ENCODE peak calls at places on chromosomes 11 and 22, in nine cellular contexts. One of them, this sample, is unnamed.

GRCh38 chr11:62922653-62923371 is 1.6 kb upstream of the CHRM1 start:
- DNase-seq in transverse colon: no peak
- DNase-seq in OCI-LY7: peak
- DNase-seq in ovary: no peak
- DNase-seq in cardiac muscle cell: peak
- DNase-seq in A549: peak
- DNase-seq in Peyer's patch: no peak
- DNase-seq in heart left ventricle: no peak
- DNase-seq in PC-9: peak
- DNase-seq in this sample: peak

GRCh38 chr11:10443152-10443551 is 11.9 kb upstream of the AMPD3 start:
- DNase-seq in transverse colon: no peak
- DNase-seq in OCI-LY7: no peak
- DNase-seq in ovary: no peak
- DNase-seq in cardiac muscle cell: no peak
- DNase-seq in A549: no peak
- DNase-seq in Peyer's patch: no peak
- DNase-seq in heart left ventricle: no peak
- DNase-seq in PC-9: no peak
- DNase-seq in this sample: no peak

GRCh38 chr11:10572533-10572932 is 4.1 kb upstream of the LYVE1 start:
- DNase-seq in transverse colon: no peak
- DNase-seq in OCI-LY7: no peak
- DNase-seq in ovary: no peak
- DNase-seq in cardiac muscle cell: no peak
- DNase-seq in A549: no peak
- DNase-seq in Peyer's patch: no peak
- DNase-seq in heart left ventricle: no peak
- DNase-seq in PC-9: no peak
- DNase-seq in this sample: no peak

GRCh38 chr11:59556115-59556882 is 45.0 kb downstream of the OR4D9 start:
- DNase-seq in transverse colon: no peak
- DNase-seq in OCI-LY7: peak
- DNase-seq in ovary: peak
- DNase-seq in cardiac muscle cell: peak
- DNase-seq in A549: peak
- DNase-seq in Peyer's patch: peak
- DNase-seq in heart left ventricle: peak
- DNase-seq in PC-9: peak
- DNase-seq in this sample: peak

GRCh38 chr11:7548659-7549283 is 35.0 kb downstream of the PPFIBP2 start:
- DNase-seq in transverse colon: peak
- DNase-seq in OCI-LY7: peak
- DNase-seq in ovary: no peak
- DNase-seq in cardiac muscle cell: no peak
- DNase-seq in A549: peak
- DNase-seq in Peyer's patch: peak
- DNase-seq in heart left ventricle: no peak
- DNase-seq in PC-9: no peak
- DNase-seq in this sample: no peak

GRCh38 chr11:96486890-96487633 is 97.2 kb downstream of the JRKL start:
- DNase-seq in transverse colon: peak
- DNase-seq in OCI-LY7: no peak
- DNase-seq in ovary: no peak
- DNase-seq in cardiac muscle cell: peak
- DNase-seq in A549: peak
- DNase-seq in Peyer's patch: no peak
- DNase-seq in heart left ventricle: no peak
- DNase-seq in PC-9: peak
- DNase-seq in this sample: no peak

GRCh38 chr22:45229181-45229580 is 11.5 kb downstream of the KIAA0930 start:
- DNase-seq in transverse colon: no peak
- DNase-seq in OCI-LY7: no peak
- DNase-seq in ovary: no peak
- DNase-seq in cardiac muscle cell: no peak
- DNase-seq in A549: no peak
- DNase-seq in Peyer's patch: no peak
- DNase-seq in heart left ventricle: peak
- DNase-seq in PC-9: no peak
- DNase-seq in this sample: no peak

GRCh38 chr11:14454861-14455632 is 44.6 kb downstream of the COPB1 start:
- DNase-seq in transverse colon: no peak
- DNase-seq in OCI-LY7: peak
- DNase-seq in ovary: no peak
- DNase-seq in cardiac muscle cell: peak
- DNase-seq in A549: peak
- DNase-seq in Peyer's patch: no peak
- DNase-seq in heart left ventricle: no peak
- DNase-seq in PC-9: no peak
- DNase-seq in this sample: no peak

GRCh38 chr11:36075053-36075452 is 131.2 kb downstream of the LDLRAD3 start:
- DNase-seq in transverse colon: no peak
- DNase-seq in OCI-LY7: no peak
- DNase-seq in ovary: no peak
- DNase-seq in cardiac muscle cell: peak
- DNase-seq in A549: no peak
- DNase-seq in Peyer's patch: no peak
- DNase-seq in heart left ventricle: no peak
- DNase-seq in PC-9: no peak
- DNase-seq in this sample: no peak

GRCh38 chr22:38733329-38734202 is 22.2 kb downstream of the SUN2 start:
- DNase-seq in transverse colon: peak
- DNase-seq in OCI-LY7: peak
- DNase-seq in ovary: peak
- DNase-seq in cardiac muscle cell: peak
- DNase-seq in A549: peak
- DNase-seq in Peyer's patch: peak
- DNase-seq in heart left ventricle: peak
- DNase-seq in PC-9: peak
- DNase-seq in this sample: peak

GRCh38 chr11:116693206-116694016 is 79.4 kb downstream of the BUD13 start:
- DNase-seq in transverse colon: peak
- DNase-seq in OCI-LY7: no peak
- DNase-seq in ovary: no peak
- DNase-seq in cardiac muscle cell: no peak
- DNase-seq in A549: no peak
- DNase-seq in Peyer's patch: no peak
- DNase-seq in heart left ventricle: no peak
- DNase-seq in PC-9: peak
- DNase-seq in this sample: no peak

DNA sequence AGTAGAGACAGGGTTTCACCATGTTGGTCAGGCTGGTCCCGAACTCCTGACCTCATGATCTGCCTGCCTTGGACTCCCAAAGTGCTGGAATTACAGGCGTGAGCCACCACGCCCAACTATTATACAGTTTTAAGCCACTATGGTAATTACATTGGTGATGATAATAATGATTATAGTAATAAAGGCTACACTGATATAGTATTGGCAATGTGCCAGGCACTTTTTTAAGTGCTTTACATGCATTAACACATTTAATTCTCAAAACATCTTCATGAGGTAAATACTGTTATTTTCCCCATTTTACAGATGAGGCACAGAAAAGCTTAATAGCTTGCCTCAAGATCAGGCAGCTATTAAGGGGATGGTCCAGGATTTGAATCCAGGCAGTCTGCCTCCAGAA is 222.5 kb downstream of the SOX6 start:
- DNase-seq in transverse colon: no peak
- DNase-seq in OCI-LY7: no peak
- DNase-seq in ovary: no peak
- DNase-seq in cardiac muscle cell: no peak
- DNase-seq in A549: no peak
- DNase-seq in Peyer's patch: no peak
- DNase-seq in heart left ventricle: no peak
- DNase-seq in PC-9: no peak
- DNase-seq in this sample: no peak
- H3K4me3 ChIP-seq in transverse colon: no peak
- H3K4me3 ChIP-seq in OCI-LY7: no peak
- H3K4me3 ChIP-seq in ovary: no peak
- H3K4me3 ChIP-seq in cardiac muscle cell: no peak
- H3K4me3 ChIP-seq in A549: no peak
- H3K4me3 ChIP-seq in Peyer's patch: no peak
- H3K4me3 ChIP-seq in heart left ventricle: no peak
- H3K4me3 ChIP-seq in PC-9: no peak
- H3K4me3 ChIP-seq in this sample: no peak

GRCh38 chr11:61919113-61919840 is 1.9 kb upstream of the RAB3IL1 start:
- DNase-seq in transverse colon: no peak
- DNase-seq in OCI-LY7: peak
- DNase-seq in ovary: peak
- DNase-seq in cardiac muscle cell: no peak
- DNase-seq in A549: no peak
- DNase-seq in Peyer's patch: no peak
- DNase-seq in heart left ventricle: no peak
- DNase-seq in PC-9: no peak
- DNase-seq in this sample: no peak

GRCh38 chr11:61918251-61919112 is 1.1 kb upstream of the RAB3IL1 start:
- DNase-seq in transverse colon: no peak
- DNase-seq in OCI-LY7: no peak
- DNase-seq in ovary: peak
- DNase-seq in cardiac muscle cell: peak
- DNase-seq in A549: no peak
- DNase-seq in Peyer's patch: no peak
- DNase-seq in heart left ventricle: no peak
- DNase-seq in PC-9: no peak
- DNase-seq in this sample: no peak

GRCh38 chr11:61919841-61920631 is 2.7 kb upstream of the RAB3IL1 start:
- DNase-seq in transverse colon: no peak
- DNase-seq in OCI-LY7: no peak
- DNase-seq in ovary: peak
- DNase-seq in cardiac muscle cell: no peak
- DNase-seq in A549: peak
- DNase-seq in Peyer's patch: no peak
- DNase-seq in heart left ventricle: no peak
- DNase-seq in PC-9: no peak
- DNase-seq in this sample: no peak

GRCh38 chr11:61917043-61917356 is 366 bp downstream of the RAB3IL1 start:
- DNase-seq in transverse colon: no peak
- DNase-seq in OCI-LY7: no peak
- DNase-seq in ovary: no peak
- DNase-seq in cardiac muscle cell: no peak
- DNase-seq in A549: no peak
- DNase-seq in Peyer's patch: no peak
- DNase-seq in heart left ventricle: no peak
- DNase-seq in PC-9: no peak
- DNase-seq in this sample: no peak

GRCh38 chr11:61917357-61918109 is at the start of gene RAB3IL1:
- DNase-seq in transverse colon: peak
- DNase-seq in OCI-LY7: no peak
- DNase-seq in ovary: peak
- DNase-seq in cardiac muscle cell: peak
- DNase-seq in A549: peak
- DNase-seq in Peyer's patch: no peak
- DNase-seq in heart left ventricle: peak
- DNase-seq in PC-9: peak
- DNase-seq in this sample: peak
- H3K27ac ChIP-seq in transverse colon: peak
- H3K27ac ChIP-seq in OCI-LY7: no peak
- H3K27ac ChIP-seq in ovary: peak
- H3K27ac ChIP-seq in cardiac muscle cell: no peak
- H3K27ac ChIP-seq in A549: peak
- H3K27ac ChIP-seq in Peyer's patch: peak
- H3K27ac ChIP-seq in heart left ventricle: peak
- H3K27ac ChIP-seq in PC-9: no peak
- H3K27ac ChIP-seq in this sample: peak

DNA sequence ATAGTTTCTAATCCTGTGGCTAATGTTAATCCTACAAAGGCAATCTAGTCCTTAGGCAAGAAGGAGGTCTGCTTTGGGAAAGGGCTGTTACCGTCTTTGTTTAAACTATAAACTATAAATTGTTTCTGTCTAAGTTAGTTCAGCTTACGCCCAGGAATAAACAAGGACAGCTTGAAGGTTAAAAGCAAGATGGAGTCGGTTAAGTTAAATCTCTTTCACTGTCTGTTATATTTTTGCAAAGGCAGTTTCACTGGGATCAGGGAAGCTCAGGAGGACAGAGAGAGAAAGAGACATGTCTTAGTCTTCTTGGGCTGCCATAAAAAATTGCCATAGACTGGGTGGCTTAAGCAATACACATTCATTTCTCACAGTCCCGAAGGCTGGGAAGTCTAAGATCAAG is 27.6 kb upstream of the CEP295 start:
- DNase-seq in transverse colon: no peak
- DNase-seq in OCI-LY7: no peak
- DNase-seq in ovary: no peak
- DNase-seq in cardiac muscle cell: no peak
- DNase-seq in A549: no peak
- DNase-seq in Peyer's patch: no peak
- DNase-seq in heart left ventricle: no peak
- DNase-seq in PC-9: no peak
- DNase-seq in this sample: no peak
- H3K4me3 ChIP-seq in transverse colon: no peak
- H3K4me3 ChIP-seq in OCI-LY7: no peak
- H3K4me3 ChIP-seq in ovary: no peak
- H3K4me3 ChIP-seq in cardiac muscle cell: no peak
- H3K4me3 ChIP-seq in A549: no peak
- H3K4me3 ChIP-seq in Peyer's patch: no peak
- H3K4me3 ChIP-seq in heart left ventricle: no peak
- H3K4me3 ChIP-seq in PC-9: no peak
- H3K4me3 ChIP-seq in this sample: no peak

GRCh38 chr11:61883327-61883726 is 8.0 kb downstream of the FADS3 start:
- DNase-seq in transverse colon: no peak
- DNase-seq in OCI-LY7: no peak
- DNase-seq in ovary: no peak
- DNase-seq in cardiac muscle cell: no peak
- DNase-seq in A549: no peak
- DNase-seq in Peyer's patch: no peak
- DNase-seq in heart left ventricle: no peak
- DNase-seq in PC-9: no peak
- DNase-seq in this sample: no peak

GRCh38 chr11:61880050-61880449 is 11.3 kb downstream of the FADS3 start:
- DNase-seq in transverse colon: no peak
- DNase-seq in OCI-LY7: peak
- DNase-seq in ovary: no peak
- DNase-seq in cardiac muscle cell: no peak
- DNase-seq in A549: no peak
- DNase-seq in Peyer's patch: peak
- DNase-seq in heart left ventricle: no peak
- DNase-seq in PC-9: no peak
- DNase-seq in this sample: no peak

GRCh38 chr11:61880454-61880853 is 10.9 kb downstream of the FADS3 start:
- DNase-seq in transverse colon: no peak
- DNase-seq in OCI-LY7: peak
- DNase-seq in ovary: no peak
- DNase-seq in cardiac muscle cell: no peak
- DNase-seq in A549: no peak
- DNase-seq in Peyer's patch: peak
- DNase-seq in heart left ventricle: no peak
- DNase-seq in PC-9: no peak
- DNase-seq in this sample: no peak

GRCh38 chr11:61882879-61883278 is 8.5 kb downstream of the FADS3 start:
- DNase-seq in transverse colon: no peak
- DNase-seq in OCI-LY7: no peak
- DNase-seq in ovary: no peak
- DNase-seq in cardiac muscle cell: no peak
- DNase-seq in A549: no peak
- DNase-seq in Peyer's patch: no peak
- DNase-seq in heart left ventricle: no peak
- DNase-seq in PC-9: no peak
- DNase-seq in this sample: no peak

DNA sequence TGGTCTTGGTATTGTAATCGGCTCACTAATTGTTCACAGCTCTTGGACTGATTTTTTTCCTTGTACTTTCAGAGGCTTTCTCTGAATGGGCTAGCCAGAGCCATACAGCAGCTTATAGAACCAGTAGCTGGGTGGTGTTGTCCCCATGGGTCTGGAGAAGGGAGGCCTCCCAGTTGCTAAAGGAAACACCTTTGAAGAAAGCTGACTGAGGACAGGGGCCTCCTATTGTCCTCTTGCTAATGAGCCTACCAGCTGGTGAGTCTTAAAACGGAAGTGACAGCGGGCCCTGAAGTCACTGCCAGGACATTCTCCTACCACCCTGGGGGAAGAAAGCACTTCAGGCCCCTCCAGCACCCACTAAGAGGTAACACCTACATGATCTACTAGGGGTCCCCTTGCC is 9.9 kb downstream of the FADS3 start:
- DNase-seq in transverse colon: no peak
- DNase-seq in OCI-LY7: peak
- DNase-seq in ovary: no peak
- DNase-seq in cardiac muscle cell: no peak
- DNase-seq in A549: no peak
- DNase-seq in Peyer's patch: peak
- DNase-seq in heart left ventricle: no peak
- DNase-seq in PC-9: no peak
- DNase-seq in this sample: no peak
- H3K27ac ChIP-seq in transverse colon: no peak
- H3K27ac ChIP-seq in OCI-LY7: peak
- H3K27ac ChIP-seq in ovary: no peak
- H3K27ac ChIP-seq in cardiac muscle cell: no peak
- H3K27ac ChIP-seq in A549: peak
- H3K27ac ChIP-seq in Peyer's patch: peak
- H3K27ac ChIP-seq in heart left ventricle: peak
- H3K27ac ChIP-seq in PC-9: no peak
- H3K27ac ChIP-seq in this sample: no peak